ENCODE peak calls at places on chromosome 6, in five cellular contexts. R is brain microvascular endothelial cell, B is stomach, H is endothelial cell of umbilical vein, W is heart right ventricle. O is an unnamed sample. For H3K27me3, the result is how much of the 10 kb centered on the place peaks cover.

GRCh38 chr6:156791261-156791850 is 14.2 kb downstream of the ARID1B start:
- DNase-seq in R (peak), B (no peak), H (peak), W (no peak), O (no peak)

GRCh38 chr6:36364669-36365479 is 22.6 kb downstream of the ETV7 start:
- DNase-seq in R (peak), B (peak), H (peak), W (no peak), O (no peak)

GRCh38 chr6:161446296-161446925 is 172.6 kb upstream of the AGPAT4 start:
- DNase-seq in R (no peak), B (no peak), H (no peak), W (no peak), O (no peak)

GRCh38 chr6:42043787-42044475 is 6.4 kb upstream of the TAF8 start:
- DNase-seq in R (peak), B (peak), H (peak), W (peak), O (peak)

GRCh38 chr6:118249680-118250079 is 298.4 kb upstream of the PLN start:
- DNase-seq in R (no peak), B (no peak), H (peak), W (no peak), O (no peak)

GRCh38 chr6:126632271-126632670 is 292.4 kb downstream of the CENPW start:
- DNase-seq in R (no peak), B (no peak), H (no peak), W (no peak), O (no peak)

GRCh38 chr6:6661684-6662083 is 73.2 kb downstream of the LY86 start:
- DNase-seq in R (peak), B (peak), H (peak), W (no peak), O (no peak)

GRCh38 chr6:6320901-6321300 is 439 bp upstream of the F13A1 start:
- DNase-seq in R (no peak), B (no peak), H (no peak), W (no peak), O (no peak)

GRCh38 chr6:17178754-17179153 is 76.9 kb downstream of the STMND1 start:
- DNase-seq in R (no peak), B (no peak), H (no peak), W (no peak), O (no peak)

GRCh38 chr6:167849846-167850459 is 23.2 kb downstream of the AFDN start:
- DNase-seq in R (no peak), B (peak), H (peak), W (no peak), O (no peak)

GRCh38 chr6:155426408-155426945 is 29.2 kb downstream of the NOX3 start:
- DNase-seq in R (no peak), B (no peak), H (no peak), W (no peak), O (no peak)

GRCh38 chr6:93413190-93413589 is 6.2 kb downstream of the EPHA7 start:
- DNase-seq in R (no peak), B (no peak), H (no peak), W (no peak), O (no peak)

GRCh38 chr6:36075656-36076055 is 48.0 kb downstream of the MAPK14 start:
- DNase-seq in R (no peak), B (no peak), H (no peak), W (no peak), O (no peak)

GRCh38 chr6:163442336-163442735 is 27.8 kb downstream of the QKI start:
- DNase-seq in R (no peak), B (no peak), H (no peak), W (no peak), O (no peak)

GRCh38 chr6:49548613-49549304 is 1.7 kb upstream of the C6orf141 start:
- DNase-seq in R (no peak), B (no peak), H (no peak), W (no peak), O (no peak)

GRCh38 chr6:18350271-18350670 is 36.9 kb upstream of the RNF144B start:
- DNase-seq in R (no peak), B (no peak), H (no peak), W (no peak), O (no peak)

GRCh38 chr6:140566706-140567330 is 1192.4 kb upstream of the CITED2 start:
- DNase-seq in R (peak), B (no peak), H (peak), W (no peak), O (no peak)

GRCh38 chr6:3015144-3015543 is 15.4 kb downstream of the NQO2 start:
- DNase-seq in R (no peak), B (no peak), H (no peak), W (no peak), O (no peak)

GRCh38 chr6:125913864-125914351 is 42.7 kb upstream of the HINT3 start:
- DNase-seq in R (peak), B (no peak), H (peak), W (no peak), O (no peak)

GRCh38 chr6:121263742-121264141 is 70.5 kb downstream of the TBC1D32 start:
- DNase-seq in R (no peak), B (no peak), H (no peak), W (no peak), O (no peak)

GRCh38 chr6:134564705-134565104 is 246.8 kb upstream of the SGK1 start:
- DNase-seq in R (no peak), B (no peak), H (no peak), W (no peak), O (no peak)

GRCh38 chr6:53321701-53322100 is 27.0 kb downstream of the ELOVL5 start:
- DNase-seq in R (no peak), B (no peak), H (no peak), W (no peak), O (no peak)

GRCh38 chr6:105733556-105734162 is 330.8 kb upstream of the PREP start:
- DNase-seq in R (no peak), B (no peak), H (peak), W (no peak), O (no peak)

GRCh38 chr6:45454008-45454911 is 76.5 kb upstream of the SUPT3H start:
- DNase-seq in R (no peak), B (no peak), H (peak), W (no peak), O (no peak)

GRCh38 chr6:167146977-167147376 is 10.8 kb downstream of the GPR31 start:
- DNase-seq in R (no peak), B (no peak), H (no peak), W (no peak), O (no peak)

GRCh38 chr6:161271343-161272019 is 2.4 kb downstream of the AGPAT4 start:
- DNase-seq in R (no peak), B (no peak), H (no peak), W (no peak), O (no peak)

GRCh38 chr6:159229526-159229925 is 60.3 kb downstream of the FNDC1 start:
- DNase-seq in R (no peak), B (no peak), H (no peak), W (no peak), O (no peak)

GRCh38 chr6:91141352-91141751 is 554.5 kb upstream of the MAP3K7 start:
- DNase-seq in R (no peak), B (no peak), H (no peak), W (no peak), O (no peak)

GRCh38 chr6:53679446-53679933 is 13.9 kb upstream of the KLHL31 start:
- DNase-seq in R (peak), B (no peak), H (peak), W (no peak), O (no peak)

GRCh38 chr6:169763881-169764280 is 12.5 kb downstream of the ERMARD start:
- DNase-seq in R (no peak), B (no peak), H (no peak), W (no peak), O (no peak)

GRCh38 chr6:53796791-53797190 is 2.0 kb downstream of the LRRC1 start:
- DNase-seq in R (no peak), B (no peak), H (peak), W (no peak), O (no peak)

GRCh38 chr6:99282479-99283062 is 66.9 kb downstream of the FAXC start:
- DNase-seq in R (no peak), B (no peak), H (peak), W (no peak), O (no peak)

GRCh38 chr6:146962332-146962731 is 241.9 kb upstream of the STXBP5 start:
- DNase-seq in R (no peak), B (no peak), H (no peak), W (no peak), O (no peak)

GRCh38 chr6:168597471-168597875 is 156.5 kb downstream of the SMOC2 start:
- DNase-seq in R (no peak), B (peak), H (no peak), W (no peak), O (no peak)

GRCh38 chr6:154930490-154930889 is 64.6 kb upstream of the TIAM2 start:
- DNase-seq in R (no peak), B (no peak), H (no peak), W (no peak), O (no peak)

GRCh38 chr6:11536795-11537194 is 754 bp upstream of the TMEM170B start:
- DNase-seq in R (no peak), B (no peak), H (no peak), W (no peak), O (no peak)
- TF ChIP-seq CTCF in R (no peak), B (no peak), H (no peak), W (no peak), O (no peak)

GRCh38 chr6:113853252-113853651 is 3.9 kb upstream of the MARCKS start:
- DNase-seq in R (no peak), B (no peak), H (no peak), W (no peak), O (no peak)
- H3K27me3 ChIP-seq in R (under half), B (under half), H (under half), W (under half), O (half or more)

GRCh38 chr6:157813757-157814455 is 9.1 kb upstream of the SNX9 start:
- DNase-seq in R (peak), B (no peak), H (peak), W (no peak), O (no peak)

GRCh38 chr6:157813191-157813590 is 9.9 kb upstream of the SNX9 start:
- DNase-seq in R (no peak), B (no peak), H (no peak), W (peak), O (no peak)

GRCh38 chr6:157811476-157812173 is 11.4 kb upstream of the SNX9 start:
- DNase-seq in R (peak), B (no peak), H (peak), W (no peak), O (no peak)

GRCh38 chr6:157812425-157813171 is 10.4 kb upstream of the SNX9 start:
- DNase-seq in R (no peak), B (no peak), H (no peak), W (no peak), O (no peak)

DNA sequence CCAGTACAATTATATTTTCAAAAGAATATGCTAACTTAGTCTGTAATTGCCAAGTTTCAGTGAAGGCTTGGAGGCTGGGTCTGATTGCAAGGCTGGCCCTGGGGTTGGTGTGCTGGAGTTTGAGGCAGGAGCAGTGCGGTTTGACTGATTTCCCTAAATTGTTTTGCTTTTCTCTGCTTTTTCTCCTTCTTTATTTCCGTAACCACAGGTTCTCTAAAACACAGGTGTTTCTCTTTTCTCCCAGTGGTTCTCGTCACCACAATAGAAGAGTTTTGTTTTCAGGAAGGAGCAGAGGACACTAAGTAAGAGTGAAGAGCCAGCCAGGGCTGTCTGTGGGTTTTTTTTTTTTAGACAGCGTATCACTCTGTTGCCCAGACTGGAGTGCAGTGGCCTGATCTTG is 8.2 kb upstream of the SNX9 start:
- DNase-seq in R (no peak), B (no peak), H (no peak), W (no peak), O (peak)
- H3K27ac ChIP-seq in R (no peak), B (peak), H (no peak), W (peak), O (peak)

DNA sequence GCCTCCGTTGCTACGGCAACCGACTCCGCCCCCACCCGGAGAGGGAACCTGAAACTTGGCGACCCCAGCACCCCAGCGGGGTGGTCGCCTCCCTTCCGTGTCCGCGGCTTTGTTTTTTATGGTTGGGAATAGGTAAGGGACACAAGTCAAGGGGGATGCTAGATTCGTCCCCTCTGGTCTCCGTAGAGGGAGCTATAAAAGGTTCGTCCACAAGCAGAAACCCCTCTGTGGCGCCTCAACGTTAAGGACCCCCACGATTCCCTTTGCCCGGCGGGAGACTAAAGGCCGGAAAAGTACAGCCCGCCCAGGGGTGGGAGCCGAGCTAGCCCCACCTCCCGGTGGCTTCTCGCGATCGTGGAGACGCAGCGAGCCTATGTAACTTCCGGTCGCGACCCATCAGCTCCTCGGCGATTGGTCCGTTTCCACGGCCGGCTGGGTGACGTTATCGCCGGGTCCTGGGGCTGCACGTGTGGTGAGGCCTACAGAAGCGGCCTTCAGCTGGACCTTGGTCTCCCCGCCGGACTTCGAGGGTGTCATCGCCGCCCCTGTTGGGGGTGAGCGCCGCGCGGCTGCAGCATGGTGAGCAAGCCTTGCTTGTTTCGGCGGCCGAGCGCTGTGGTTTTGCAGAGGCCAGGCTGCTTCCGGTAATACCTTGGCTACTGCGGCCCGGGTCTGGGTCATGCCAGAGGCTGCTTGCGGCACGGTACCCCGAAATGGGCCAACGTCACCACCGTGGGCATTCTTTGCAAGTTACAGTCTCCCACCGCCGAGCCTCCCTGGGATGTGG is at the start of gene LTV1:
- DNase-seq in R (peak), B (peak), H (peak), W (peak), O (peak)
- TF ChIP-seq CTCF in R (no peak), B (no peak), H (no peak), W (no peak), O (no peak)

DNA sequence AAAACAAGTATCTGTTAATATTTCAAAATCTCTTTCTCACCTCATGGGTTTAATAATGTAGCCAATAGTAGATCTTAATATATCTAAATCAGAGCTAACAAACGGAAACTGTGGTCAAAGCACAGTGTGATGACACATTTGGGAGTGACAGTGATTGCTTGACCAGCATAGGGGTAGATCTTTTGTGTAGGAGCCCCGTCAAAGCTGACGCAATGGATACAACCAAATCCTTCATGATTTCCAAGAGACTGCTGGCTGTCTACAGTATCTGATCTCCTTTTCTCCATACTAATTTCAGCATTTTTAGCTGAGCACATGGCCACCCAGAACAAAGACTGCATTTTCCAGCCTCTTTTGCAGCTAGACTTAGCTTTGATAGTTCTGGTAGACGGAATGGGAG is 299.3 kb upstream of the ECI2 start:
- DNase-seq in R (no peak), B (no peak), H (no peak), W (no peak), O (no peak)
- H3K27me3 ChIP-seq in R (under half), B (under half), H (under half), W (under half), O (under half)

O was measured in CD4-positive, alpha-beta T cell.